ENCODE peak calls at places on chromosome 9, in five cellular contexts. F, Y, K, P and W are unnamed samples.

GRCh38 chr9:131337131-131337848 is 47.8 kb downstream of the PLPP7 start:
- DNase-seq in F (no peak), K (no peak), P (no peak), Y (no peak), W (no peak)

GRCh38 chr9:89598926-89599325 is 5.9 kb upstream of the GADD45G start:
- DNase-seq in F (no peak), Y (no peak), P (no peak), K (no peak), W (no peak)

GRCh38 chr9:69657269-69657668 is 14.9 kb downstream of the APBA1 start:
- DNase-seq in Y (no peak), P (no peak), F (peak; percentile 7), K (no peak), W (no peak)

GRCh38 chr9:91536211-91536691 is 112.6 kb upstream of the NFIL3 start:
- DNase-seq in K (peak; percentile 72), P (no peak), Y (peak; percentile 21), F (no peak), W (no peak)

GRCh38 chr9:68979538-68980314 is 34.2 kb downstream of the PRKACG start:
- DNase-seq in F (no peak), P (no peak), Y (no peak), K (peak; percentile 26), W (peak; percentile 10)

GRCh38 chr9:129352157-129352870 is 174.3 kb upstream of the IER5L start:
- DNase-seq in F (no peak), K (no peak), Y (peak; percentile 34), P (no peak), W (no peak)

GRCh38 chr9:126219717-126220116 is 106.9 kb upstream of the MVB12B start:
- DNase-seq in F (no peak), Y (no peak), K (no peak), P (no peak), W (no peak)

GRCh38 chr9:87324613-87325194 is 173.0 kb upstream of the DAPK1 start:
- DNase-seq in Y (no peak), F (peak; percentile 86), K (no peak), P (no peak), W (peak; percentile 72)

GRCh38 chr9:16883586-16883985 is 13.1 kb upstream of the BNC2 start:
- DNase-seq in F (no peak), K (no peak), P (no peak), Y (no peak), W (no peak)

GRCh38 chr9:79053613-79054012 is 518.2 kb upstream of the TLE4 start:
- DNase-seq in K (no peak), Y (no peak), F (no peak), P (no peak), W (no peak)

GRCh38 chr9:122124048-122124447 is 30.9 kb upstream of the TTLL11 start:
- DNase-seq in F (no peak), Y (no peak), P (no peak), K (no peak), W (no peak)

GRCh38 chr9:27125936-27126335 is 16.9 kb downstream of the TEK start:
- DNase-seq in P (no peak), F (peak; percentile 22), Y (no peak), K (no peak), W (no peak)

GRCh38 chr9:114004221-114004716 is 73.8 kb downstream of the AMBP start:
- DNase-seq in Y (no peak), F (peak; percentile 41), P (no peak), K (no peak), W (peak; percentile 70)

GRCh38 chr9:88794100-88794499 is 197.2 kb upstream of the S1PR3 start:
- DNase-seq in P (no peak), K (no peak), Y (no peak), F (no peak), W (peak; percentile 60)

GRCh38 chr9:29850664-29851063 is 2277.4 kb upstream of the C9orf72 start:
- DNase-seq in F (no peak), Y (no peak), K (no peak), P (no peak), W (no peak)

GRCh38 chr9:79408200-79408599 is 163.6 kb upstream of the TLE4 start:
- DNase-seq in F (no peak), P (no peak), K (no peak), Y (no peak), W (no peak)

GRCh38 chr9:127149463-127150390 is 27.3 kb upstream of the ANGPTL2 start:
- DNase-seq in P (no peak), F (no peak), K (no peak), Y (no peak), W (no peak)

GRCh38 chr9:21711504-21711903 is 90.9 kb upstream of the MTAP start:
- DNase-seq in K (no peak), P (no peak), Y (no peak), F (no peak), W (no peak)

GRCh38 chr9:134391319-134392231 is 65.3 kb downstream of the RXRA start:
- DNase-seq in P (peak; percentile 41), Y (no peak), K (peak; percentile 54), F (no peak), W (no peak)

GRCh38 chr9:93129286-93129685 is 4.8 kb downstream of the NINJ1 start:
- DNase-seq in Y (no peak), F (no peak), P (no peak), K (peak; percentile 20), W (peak; percentile 93)

GRCh38 chr9:99253772-99254431 is 31.8 kb downstream of the SEC61B start:
- DNase-seq in K (peak; percentile 49), P (peak; percentile 18), F (no peak), Y (no peak), W (no peak)

GRCh38 chr9:33024126-33024965 is 727 bp upstream of the DNAJA1 start:
- DNase-seq in P (no peak), Y (no peak), F (peak; percentile 17), K (peak; percentile 26), W (peak; percentile 53)

GRCh38 chr9:115213777-115214428 is 95.9 kb upstream of the TNC start:
- DNase-seq in Y (peak; percentile 23), F (peak; percentile 39), K (no peak), P (no peak), W (no peak)

GRCh38 chr9:96051423-96051822 is 175.9 kb downstream of the ERCC6L2 start:
- DNase-seq in K (no peak), P (no peak), Y (no peak), F (no peak), W (no peak)

GRCh38 chr9:133531293-133531692 is 3.2 kb upstream of the ADAMTSL2 start:
- DNase-seq in P (no peak), Y (no peak), K (no peak), F (no peak), W (no peak)